ENCODE peak calls at places on chromosomes 4 and X, in five cellular contexts. I, K, U, V and T are unnamed samples.

GRCh38 chr4:77636902-77637301 is 31.3 kb downstream of the CXCL13 start:
- DNase-seq in K (no peak), V (no peak), I (peak; percentile 16), U (peak; percentile 79), T (no peak)

GRCh38 chrX:110228453-110228852 is 89.4 kb downstream of the AMMECR1 start:
- DNase-seq in I (no peak), V (no peak), U (no peak), K (no peak), T (no peak)

GRCh38 chr4:121706595-121707021 is 9.8 kb upstream of the ANXA5 start:
- DNase-seq in K (no peak), U (peak; percentile 65), I (no peak), V (no peak), T (no peak)

GRCh38 chr4:589219-589963 is 13.3 kb upstream of the TMEM271 start:
- DNase-seq in U (no peak), K (no peak), V (no peak), I (no peak), T (no peak)

GRCh38 chr4:128648021-128648420 is 161.5 kb upstream of the JADE1 start:
- DNase-seq in U (no peak), I (no peak), V (no peak), K (peak; percentile 37), T (no peak)

GRCh38 chr4:166816901-166817300 is 417.4 kb downstream of the SPOCK3 start:
- DNase-seq in K (no peak), U (no peak), V (no peak), I (no peak), T (no peak)

GRCh38 chrX:118221257-118221656 is 104.6 kb upstream of the KLHL13 start:
- DNase-seq in V (no peak), K (no peak), U (no peak), I (no peak), T (no peak)

GRCh38 chrX:13360146-13360545 is 40.3 kb upstream of the ATXN3L start:
- DNase-seq in V (no peak), I (no peak), U (no peak), K (no peak), T (no peak)

GRCh38 chr4:38891051-38891738 is 23.6 kb downstream of the FAM114A1 start:
- DNase-seq in U (no peak), K (no peak), I (no peak), V (no peak), T (no peak)

GRCh38 chrX:104712515-104712914 is 146.5 kb downstream of the IL1RAPL2 start:
- DNase-seq in U (no peak), I (no peak), V (no peak), K (no peak), T (no peak)

GRCh38 chr4:74758521-74758920 is 35.8 kb downstream of the BTC start:
- DNase-seq in V (no peak), U (no peak), K (no peak), I (no peak), T (no peak)

GRCh38 chrX:1481636-1482529 is 29.2 kb upstream of the ASMTL start:
- DNase-seq in V (peak; percentile 81), K (no peak), I (peak; percentile 94), U (peak; percentile 76), T (no peak)

GRCh38 chr4:40744218-40744617 is 5.5 kb upstream of the NSUN7 start:
- DNase-seq in I (no peak), U (no peak), V (no peak), K (no peak), T (no peak)

GRCh38 chr4:156999175-156999517 is 27.5 kb upstream of the PDGFC start:
- DNase-seq in I (peak; percentile 93), K (no peak), V (peak; percentile 55), U (peak; percentile 97), T (no peak)

GRCh38 chr4:85777908-85778808 is 303.2 kb downstream of the ARHGAP24 start:
- DNase-seq in V (no peak), U (no peak), I (peak; percentile 29), K (no peak), T (no peak)

GRCh38 chrX:41889317-41890025 is 33.9 kb downstream of the CASK start:
- DNase-seq in K (no peak), V (no peak), U (peak; percentile 58), I (no peak), T (no peak)

GRCh38 chr4:76504613-76505465 is 69.8 kb downstream of the SHROOM3 start:
- DNase-seq in V (no peak), I (peak; percentile 62), K (no peak), U (peak; percentile 63), T (no peak)

GRCh38 chr4:6910340-6910959 is 824 bp downstream of the TBC1D14 start:
- DNase-seq in I (peak; percentile 58), V (no peak), U (no peak), K (no peak), T (no peak)
- H2BK15ac ChIP-seq in I (no peak overlapping the region), V (no peak overlapping the region), U (no peak overlapping the region), K (no peak overlapping the region), T (no peak overlapping the region)

GRCh38 chr4:151675366-151676060 is 85.3 kb downstream of the GATB start:
- DNase-seq in U (no peak), V (no peak), K (no peak), I (no peak), T (no peak)
- H2BK15ac ChIP-seq in U (no peak overlapping the region), V (no peak overlapping the region), K (no peak overlapping the region), I (no peak overlapping the region), T (no peak overlapping the region)

GRCh38 chr4:41994461-41994860 is 4.1 kb downstream of the SLC30A9 start:
- DNase-seq in I (no peak), V (no peak), K (no peak), U (no peak), T (no peak)

GRCh38 chr4:41990029-41990382 is 324 bp upstream of the SLC30A9 start:
- DNase-seq in U (peak; percentile 1), K (no peak), V (no peak), I (no peak), T (no peak)

GRCh38 chr4:41992967-41993857 is 2.9 kb downstream of the SLC30A9 start:
- DNase-seq in U (no peak), K (no peak), V (no peak), I (no peak), T (no peak)

GRCh38 chr4:41991916-41992767 is 1.8 kb downstream of the SLC30A9 start:
- DNase-seq in K (no peak), V (no peak), U (peak; percentile 23), I (no peak), T (no peak)

GRCh38 chr4:41990383-41991111 is at the start of gene SLC30A9:
- DNase-seq in K (peak; percentile 93), I (peak; percentile 97), V (peak; percentile 96), U (peak; percentile 94), T (peak; percentile 90)
- H2BK15ac ChIP-seq in K (no peak within 1 kb of the TSS), I (no peak within 1 kb of the TSS), V (no peak within 1 kb of the TSS), U (no peak within 1 kb of the TSS), T (no peak within 1 kb of the TSS)

GRCh38 chrX:2694868-2695267 is 3.8 kb downstream of the CD99 start:
- DNase-seq in V (no peak), K (no peak), I (no peak), U (no peak), T (no peak)

GRCh38 chrX:2698604-2699003 is 7.5 kb downstream of the CD99 start:
- DNase-seq in V (no peak), I (no peak), U (no peak), K (no peak), T (no peak)

GRCh38 chrX:2697306-2697705 is 6.2 kb downstream of the CD99 start:
- DNase-seq in V (no peak), U (no peak), I (no peak), K (no peak), T (no peak)

GRCh38 chrX:2697741-2698294 is 6.7 kb downstream of the CD99 start:
- DNase-seq in K (no peak), I (no peak), U (peak; percentile 74), V (no peak), T (no peak)

GRCh38 chrX:2696698-2697215 is 5.7 kb downstream of the CD99 start:
- DNase-seq in K (no peak), U (peak; percentile 90), V (no peak), I (no peak), T (no peak)
- H2BK15ac ChIP-seq in K (no peak overlapping the region), U (no peak overlapping the region), V (no peak overlapping the region), I (no peak overlapping the region), T (no peak overlapping the region)

GRCh38 chr4:98262431-98262830 is 1.2 kb downstream of the RAP1GDS1 start:
- DNase-seq in K (no peak), V (no peak), I (no peak), U (no peak), T (no peak)

GRCh38 chr4:98261291-98262271 is at the start of gene RAP1GDS1:
- DNase-seq in K (peak; percentile 78), V (peak; percentile 32), U (peak; percentile 71), I (peak; percentile 55), T (peak; percentile 35)

GRCh38 chr4:98260047-98260578 is 1.1 kb upstream of the RAP1GDS1 start:
- DNase-seq in I (peak; percentile 77), K (no peak), U (peak; percentile 10), V (peak; percentile 62), T (no peak)

GRCh38 chr4:98260579-98261290 is 449 bp upstream of the RAP1GDS1 start:
- DNase-seq in V (peak; percentile 93), U (peak; percentile 96), I (peak; percentile 97), K (peak; percentile 85), T (peak; percentile 93)
- H2BK15ac ChIP-seq in V (no peak overlapping the region), U (no peak overlapping the region), I (no peak overlapping the region), K (peak overlapping the region; percentile 72), T (no peak overlapping the region)

GRCh38 chrX:69192603-69193002 is 27.4 kb upstream of the PJA1 start:
- DNase-seq in I (no peak), U (no peak), K (no peak), V (no peak), T (no peak)

GRCh38 chrX:69196666-69197065 is 31.4 kb upstream of the PJA1 start:
- DNase-seq in K (no peak), U (no peak), I (no peak), V (no peak), T (no peak)

GRCh38 chrX:69197690-69198089 is 32.4 kb upstream of the PJA1 start:
- DNase-seq in I (no peak), V (no peak), U (no peak), K (no peak), T (no peak)

GRCh38 chrX:69195197-69195596 is 29.9 kb upstream of the PJA1 start:
- DNase-seq in K (no peak), V (no peak), I (no peak), U (no peak), T (no peak)

GRCh38 chrX:69195810-69196209 is 30.6 kb upstream of the PJA1 start:
- DNase-seq in I (no peak), K (no peak), V (no peak), U (no peak), T (no peak)
- H2BK15ac ChIP-seq in I (no peak overlapping the region), K (no peak overlapping the region), V (no peak overlapping the region), U (no peak overlapping the region), T (no peak overlapping the region)